ENCODE peak calls at places on chromosome 4, in four cellular contexts. O is K562, R is A549, I is HepG2. K is an unnamed sample.

GRCh38 chr4:173135241-173135847 is 33.3 kb upstream of the GALNT7 start:
- DNase-seq in O (no peak), R (peak; percentile 2), I (no peak), K (peak; percentile 47)

GRCh38 chr4:124018383-124019317 is 622.1 kb downstream of the SPRY1 start:
- DNase-seq in O (no peak), R (no peak), I (peak; percentile 12), K (peak; percentile 37)

GRCh38 chr4:76634239-76634638 is 199.2 kb downstream of the SHROOM3 start:
- DNase-seq in O (no peak), R (no peak), I (no peak), K (peak; percentile 65)

GRCh38 chr4:118751634-118752293 is 66.6 kb downstream of the METTL14 start:
- DNase-seq in O (no peak), R (no peak), I (no peak), K (peak; percentile 55)

GRCh38 chr4:87880106-87880505 is 47.3 kb downstream of the MEPE start:
- DNase-seq in O (no peak), R (no peak), I (no peak), K (no peak)

GRCh38 chr4:3201718-3202702 is 46.9 kb upstream of the MSANTD1 start:
- DNase-seq in O (peak; percentile 63), R (no peak), I (peak; percentile 53), K (peak; percentile 69)

GRCh38 chr4:152591361-152591760 is 55.5 kb upstream of the FBXW7 start:
- DNase-seq in O (no peak), R (no peak), I (no peak), K (peak; percentile 11)

GRCh38 chr4:11525085-11525484 is 96.4 kb upstream of the HS3ST1 start:
- DNase-seq in O (no peak), R (no peak), I (no peak), K (peak; percentile 10)

GRCh38 chr4:143559757-143560147 is 46.2 kb downstream of the SMARCA5 start:
- DNase-seq in O (no peak), R (no peak), I (no peak), K (no peak)

GRCh38 chr4:88244056-88244455 is 40.3 kb downstream of the PPM1K start:
- DNase-seq in O (no peak), R (no peak), I (no peak), K (no peak)

GRCh38 chr4:6844986-6845385 is 62.5 kb downstream of the KIAA0232 start:
- DNase-seq in O (peak; percentile 77), R (no peak), I (no peak), K (no peak)

GRCh38 chr4:127870688-127871087 is 10.0 kb upstream of the PLK4 start:
- DNase-seq in O (peak; percentile 44), R (peak; percentile 6), I (no peak), K (peak; percentile 89)

GRCh38 chr4:32219306-32220075 is 1499.3 kb downstream of the PCDH7 start:
- DNase-seq in O (no peak), R (no peak), I (no peak), K (peak; percentile 15)

GRCh38 chr4:119656986-119657635 is 28.5 kb upstream of the PDE5A start:
- DNase-seq in O (no peak), R (peak; percentile 1), I (no peak), K (peak; percentile 69)

GRCh38 chr4:66633472-66633871 is 911.8 kb downstream of the CENPC start:
- DNase-seq in O (no peak), R (no peak), I (no peak), K (no peak)
- TF ChIP-seq MAZ in O (no peak), R (no peak), I (no peak), K (no peak)

DNA sequence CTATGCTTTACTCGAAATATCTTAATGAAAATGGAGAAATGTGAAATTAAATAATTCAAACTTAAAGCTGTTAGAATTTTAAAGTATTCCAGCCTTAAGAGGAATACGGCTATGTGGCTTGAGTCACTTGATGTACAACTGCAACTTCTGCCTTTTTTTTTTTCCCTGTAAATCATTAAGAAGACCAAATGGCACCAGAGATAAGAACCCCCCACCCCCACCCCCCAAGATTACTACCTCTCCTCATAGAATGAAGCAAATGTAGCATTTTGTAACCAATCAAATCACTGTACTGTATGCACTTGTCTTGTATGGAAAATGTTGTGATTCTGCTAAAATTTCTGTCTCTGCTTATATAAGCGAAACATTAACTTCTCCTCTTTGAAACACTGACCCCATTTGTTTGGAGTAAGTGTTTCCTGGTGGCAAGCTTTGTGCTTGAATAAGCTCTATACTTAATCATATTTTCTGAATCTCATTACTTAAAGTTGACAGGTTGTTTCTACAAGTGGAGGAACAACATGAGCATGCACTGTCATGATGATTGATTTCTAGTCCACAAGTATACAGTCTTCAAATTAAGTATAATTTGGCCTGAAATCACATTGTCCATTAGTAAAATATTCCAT is 104.2 kb upstream of the BMP2K start:
- DNase-seq in O (peak; percentile 72), R (no peak), I (peak; percentile 18), K (no peak)
- TF ChIP-seq MAZ in O (no peak), R (no peak), I (no peak), K (no peak)

GRCh38 chr4:9771069-9771468 is 10.4 kb upstream of the DRD5 start:
- DNase-seq in O (no peak), R (no peak), I (no peak), K (no peak)

GRCh38 chr4:9764155-9764696 is 17.2 kb upstream of the DRD5 start:
- DNase-seq in O (no peak), R (no peak), I (no peak), K (no peak)

GRCh38 chr4:9762823-9763475 is 18.5 kb upstream of the DRD5 start:
- DNase-seq in O (peak; percentile 46), R (peak; percentile 69), I (peak; percentile 71), K (peak; percentile 55)

DNA sequence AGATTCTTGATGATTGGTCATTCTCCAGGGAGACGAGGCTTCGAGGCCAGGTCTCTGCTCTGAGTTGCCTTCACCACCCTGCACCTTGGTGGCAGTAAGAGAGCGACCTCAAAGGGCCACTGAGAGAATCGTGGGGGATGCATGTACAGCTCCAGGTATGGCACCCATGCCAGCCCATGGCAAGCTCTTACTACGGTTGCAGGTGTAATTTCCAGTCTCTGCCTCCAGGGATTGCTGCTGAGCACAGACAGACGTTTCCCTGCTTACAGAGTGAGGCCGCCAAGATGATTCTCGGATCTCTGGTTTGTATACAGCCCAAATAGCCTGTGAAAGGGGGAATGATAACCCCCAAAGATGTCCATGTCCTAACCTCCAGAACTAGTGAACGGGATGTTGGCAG is 16.3 kb upstream of the DRD5 start:
- DNase-seq in O (peak; percentile 10), R (peak; percentile 6), I (peak; percentile 15), K (peak; percentile 4)
- TF ChIP-seq MAZ in O (no peak), R (no peak), I (no peak), K (no peak)

GRCh38 chr4:160044693-160045092 is 941.8 kb downstream of the RAPGEF2 start:
- DNase-seq in O (no peak), R (no peak), I (no peak), K (no peak)
- TF ChIP-seq MAZ in O (no peak), R (no peak), I (no peak), K (no peak)

GRCh38 chr4:80989921-80990544 is 40.5 kb upstream of the BMP3 start:
- DNase-seq in O (peak; percentile 27), R (peak; percentile 59), I (peak; percentile 40), K (peak; percentile 73)
- TF ChIP-seq MAZ in O (no peak), R (no peak), I (no peak), K (no peak)

DNA sequence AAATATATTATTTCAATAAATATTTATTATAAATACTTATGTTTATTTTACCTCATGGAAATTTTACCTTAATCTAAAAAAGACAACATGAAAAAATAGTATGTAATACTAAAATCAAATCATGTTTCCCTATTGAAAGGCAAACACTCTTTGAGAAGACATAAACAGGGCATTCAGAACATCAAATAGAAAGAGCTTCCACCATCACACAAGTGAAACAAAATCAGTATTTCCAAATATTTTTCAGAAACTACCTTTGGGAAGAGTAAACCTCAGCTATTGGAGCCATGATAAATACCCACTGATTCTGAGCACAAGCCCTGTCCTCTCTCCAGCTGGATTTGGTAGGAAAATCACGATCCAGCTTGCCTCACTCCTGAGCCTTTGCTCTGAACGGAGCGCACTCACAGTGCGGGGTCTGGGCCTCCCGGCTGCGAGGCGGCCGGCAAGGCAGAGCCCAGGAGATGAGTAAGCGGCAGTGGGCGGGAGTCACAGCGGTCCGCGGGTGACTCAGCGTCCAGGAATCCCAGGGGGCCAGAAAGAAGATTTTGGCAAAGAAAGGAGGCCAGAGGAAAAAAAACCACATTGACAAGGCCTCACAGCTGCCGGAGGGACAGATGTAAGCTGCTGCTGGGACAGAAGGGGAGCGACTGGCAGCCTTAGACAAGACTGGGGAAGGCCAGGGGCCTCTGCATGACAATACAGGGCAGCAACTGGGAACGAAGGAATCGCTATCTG is 14.7 kb upstream of the ANXA5 start:
- DNase-seq in O (peak; percentile 83), R (peak; percentile 74), I (peak; percentile 70), K (peak; percentile 97)
- TF ChIP-seq MAZ in O (no peak), R (no peak), I (no peak), K (peak; percentile 63)

K was measured in IMR-90.